ENCODE peak calls at places on chromosomes 13 and 19, in five cellular contexts. U is HepG2, T is H1, D is NT2/D1, L is GM12878. O is an unnamed sample.

GRCh38 chr19:15038304-15038703 is 11.0 kb upstream of the CASP14 start:
- DNase-seq in T (no peak), D (no peak), U (no peak), L (no peak), O (no peak)

GRCh38 chr19:32406161-32407003 is 812 bp downstream of the DPY19L3 start:
- DNase-seq in T (no peak), U (no peak), D (no peak), L (no peak), O (no peak)

GRCh38 chr13:49368688-49369087 is 75.2 kb downstream of the CAB39L start:
- DNase-seq in T (no peak), D (no peak), L (no peak), U (no peak), O (no peak)

GRCh38 chr19:16078759-16079707 is 2.7 kb downstream of the TPM4 start:
- DNase-seq in L (peak), U (peak), T (no peak), D (no peak), O (peak)

GRCh38 chr19:14383898-14384669 is 2.8 kb downstream of the ADGRE5 start:
- DNase-seq in L (no peak), T (no peak), U (no peak), D (no peak), O (no peak)

GRCh38 chr13:33723772-33724435 is 94.0 kb upstream of the RFC3 start:
- DNase-seq in L (peak), D (peak), U (peak), T (peak), O (peak)

GRCh38 chr13:103716689-103717088 is 650.5 kb upstream of the SLC10A2 start:
- DNase-seq in D (no peak), U (no peak), L (no peak), T (no peak), O (no peak)

GRCh38 chr19:56350416-56351045 is 35.9 kb upstream of the ZSCAN5A start:
- DNase-seq in T (peak), L (peak), D (no peak), U (peak), O (no peak)

GRCh38 chr19:30223866-30224688 is 148.1 kb upstream of the ZNF536 start:
- DNase-seq in T (no peak), L (no peak), D (no peak), U (no peak), O (no peak)

GRCh38 chr19:32345261-32346207 is at the start of gene ZNF507:
- DNase-seq in U (peak), L (no peak), D (peak), T (peak), O (peak)

GRCh38 chr19:42032428-42032827 is 37.6 kb downstream of the GRIK5 start:
- DNase-seq in U (no peak), L (no peak), T (peak), D (peak), O (peak)

GRCh38 chr19:58368561-58369360 is 6.2 kb upstream of the ZNF497 start:
- DNase-seq in T (no peak), U (no peak), D (no peak), L (no peak), O (no peak)

GRCh38 chr13:43981091-43981490 is 101.4 kb downstream of the LACC1 start:
- DNase-seq in U (peak), L (no peak), D (peak), T (peak), O (no peak)

GRCh38 chr13:103537616-103538015 is 471.4 kb upstream of the SLC10A2 start:
- DNase-seq in D (no peak), U (no peak), T (no peak), L (no peak), O (no peak)

GRCh38 chr13:94384217-94384905 is 95.1 kb downstream of the DCT start:
- DNase-seq in D (no peak), T (no peak), U (no peak), L (no peak), O (no peak)

GRCh38 chr19:12788682-12789097 is 2.6 kb upstream of the JUNB start:
- DNase-seq in D (no peak), U (peak), T (no peak), L (peak), O (no peak)

GRCh38 chr19:18049390-18049789 is 37.3 kb downstream of the IL12RB1 start:
- DNase-seq in D (no peak), T (no peak), L (no peak), U (no peak), O (no peak)

GRCh38 chr13:106568225-106569003 is 477 bp upstream of the ARGLU1 start:
- DNase-seq in T (no peak), L (no peak), D (no peak), U (peak), O (no peak)

GRCh38 chr19:46746281-46746965 is at the start of gene STRN4:
- DNase-seq in U (no peak), L (no peak), D (no peak), T (peak), O (peak)

GRCh38 chr19:35126624-35126959 is 8.3 kb downstream of the LGI4 start:
- DNase-seq in D (no peak), L (no peak), U (no peak), T (no peak), O (no peak)

GRCh38 chr19:19461306-19461670 is 54.1 kb downstream of the TSSK6 start:
- DNase-seq in T (no peak), U (no peak), D (no peak), L (no peak), O (no peak)

GRCh38 chr13:33785384-33785783 is 32.6 kb upstream of the RFC3 start:
- DNase-seq in T (no peak), L (no peak), U (no peak), D (no peak), O (no peak)

GRCh38 chr13:97191143-97191542 is 31.0 kb upstream of the MBNL2 start:
- DNase-seq in D (no peak), T (no peak), U (no peak), L (no peak), O (no peak)

GRCh38 chr19:419721-420515 is 11.0 kb upstream of the C2CD4C start:
- DNase-seq in L (no peak), T (peak), U (no peak), D (no peak), O (no peak)

GRCh38 chr13:80338781-80339577 is 1.9 kb downstream of the SPRY2 start:
- DNase-seq in U (peak), L (no peak), D (no peak), T (peak), O (peak)

GRCh38 chr13:77507931-77508776 is 27.4 kb upstream of the SCEL start:
- DNase-seq in U (no peak), L (no peak), D (no peak), T (no peak), O (no peak)

GRCh38 chr13:34750078-34750703 is 191.9 kb upstream of the NBEA start:
- DNase-seq in L (no peak), D (no peak), T (peak), U (no peak), O (no peak)

GRCh38 chr19:22619371-22619770 is 14.8 kb upstream of the ZNF492 start:
- DNase-seq in T (no peak), L (no peak), U (no peak), D (no peak), O (no peak)

GRCh38 chr13:25463496-25463895 is 91.7 kb downstream of the ATP8A2 start:
- DNase-seq in L (no peak), T (no peak), D (no peak), U (no peak), O (no peak)

GRCh38 chr13:40101708-40102359 is 446.4 kb downstream of the COG6 start:
- DNase-seq in D (no peak), T (no peak), U (no peak), L (peak), O (no peak)

GRCh38 chr19:41688098-41688497 is at the start of gene CEACAM7:
- DNase-seq in U (no peak), T (no peak), D (no peak), L (no peak), O (no peak)

GRCh38 chr13:31797154-31797775 is 57.9 kb downstream of the RXFP2 start:
- DNase-seq in T (no peak), U (peak), L (no peak), D (no peak), O (peak)

GRCh38 chr13:45737571-45738002 is 35.5 kb downstream of the CBY2 start:
- DNase-seq in T (peak), U (no peak), D (peak), L (no peak), O (peak)

GRCh38 chr13:38687246-38688229 is 661 bp downstream of the FREM2 start:
- DNase-seq in D (peak), L (no peak), U (no peak), T (peak), O (peak)

GRCh38 chr13:95301947-95302386 is 716 bp upstream of the ABCC4 start:
- DNase-seq in U (no peak), D (no peak), L (no peak), T (no peak), O (peak)

GRCh38 chr13:33721719-33722118 is 96.2 kb upstream of the RFC3 start:
- DNase-seq in T (no peak), D (no peak), L (no peak), U (no peak), O (no peak)

GRCh38 chr13:21957833-21958232 is 287.0 kb downstream of the FGF9 start:
- DNase-seq in T (no peak), L (no peak), D (no peak), U (no peak), O (no peak)

GRCh38 chr19:49591731-49592485 is 926 bp downstream of the PRR12 start:
- DNase-seq in T (peak), D (no peak), L (no peak), U (no peak), O (peak)

DNA sequence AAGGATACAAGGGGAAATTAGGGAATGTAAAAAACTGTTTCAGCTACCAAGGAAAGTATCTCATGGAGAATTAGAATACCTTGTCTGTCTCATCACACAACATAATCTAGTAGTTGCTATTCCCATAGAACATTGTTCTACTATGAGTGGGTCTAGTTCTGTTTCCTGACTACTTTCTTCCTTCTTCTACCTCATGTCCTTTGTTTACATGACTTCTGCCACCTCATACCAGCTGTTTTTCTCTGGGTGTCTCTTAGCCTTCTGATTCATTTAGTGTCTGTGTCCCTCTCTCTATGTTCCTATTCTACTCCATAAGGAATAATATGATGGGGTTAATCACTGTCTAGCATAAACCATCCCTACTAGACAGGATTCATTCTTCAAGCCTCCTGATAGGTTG is 887.3 kb downstream of the DIAPH3 start:
- DNase-seq in D (no peak), U (no peak), L (no peak), T (no peak), O (no peak)
- TF ChIP-seq SUZ12 in D (no peak), U (no peak), L (no peak), T (no peak), O (no peak)

GRCh38 chr19:36258028-36258875 is 43.3 kb downstream of the ZNF146 start:
- DNase-seq in L (no peak), T (no peak), U (no peak), D (no peak), O (no peak)
- TF ChIP-seq SUZ12 in L (no peak), T (no peak), U (no peak), D (no peak), O (no peak)

GRCh38 chr13:24271611-24272451 is 37.5 kb upstream of the C1QTNF9 start:
- DNase-seq in D (no peak), L (peak), U (peak), T (no peak), O (peak)
- TF ChIP-seq SUZ12 in D (no peak), L (no peak), U (no peak), T (no peak), O (no peak)

GRCh38 chr13:84192125-84192524 is 309.9 kb upstream of the SLITRK1 start:
- DNase-seq in U (no peak), L (no peak), T (no peak), D (no peak), O (no peak)
- TF ChIP-seq SUZ12 in U (no peak), L (no peak), T (no peak), D (no peak), O (no peak)

GRCh38 chr19:44689290-44690130 is 9.4 kb upstream of the CEACAM16 start:
- DNase-seq in D (peak), L (no peak), U (peak), T (peak), O (peak)
- TF ChIP-seq SUZ12 in D (no peak), L (no peak), U (no peak), T (no peak), O (no peak)

GRCh38 chr13:75405976-75406703 is 75.8 kb downstream of the TBC1D4 start:
- DNase-seq in D (no peak), U (no peak), L (no peak), T (no peak), O (peak)
- TF ChIP-seq SUZ12 in D (no peak), U (no peak), L (no peak), T (no peak), O (no peak)

DNA sequence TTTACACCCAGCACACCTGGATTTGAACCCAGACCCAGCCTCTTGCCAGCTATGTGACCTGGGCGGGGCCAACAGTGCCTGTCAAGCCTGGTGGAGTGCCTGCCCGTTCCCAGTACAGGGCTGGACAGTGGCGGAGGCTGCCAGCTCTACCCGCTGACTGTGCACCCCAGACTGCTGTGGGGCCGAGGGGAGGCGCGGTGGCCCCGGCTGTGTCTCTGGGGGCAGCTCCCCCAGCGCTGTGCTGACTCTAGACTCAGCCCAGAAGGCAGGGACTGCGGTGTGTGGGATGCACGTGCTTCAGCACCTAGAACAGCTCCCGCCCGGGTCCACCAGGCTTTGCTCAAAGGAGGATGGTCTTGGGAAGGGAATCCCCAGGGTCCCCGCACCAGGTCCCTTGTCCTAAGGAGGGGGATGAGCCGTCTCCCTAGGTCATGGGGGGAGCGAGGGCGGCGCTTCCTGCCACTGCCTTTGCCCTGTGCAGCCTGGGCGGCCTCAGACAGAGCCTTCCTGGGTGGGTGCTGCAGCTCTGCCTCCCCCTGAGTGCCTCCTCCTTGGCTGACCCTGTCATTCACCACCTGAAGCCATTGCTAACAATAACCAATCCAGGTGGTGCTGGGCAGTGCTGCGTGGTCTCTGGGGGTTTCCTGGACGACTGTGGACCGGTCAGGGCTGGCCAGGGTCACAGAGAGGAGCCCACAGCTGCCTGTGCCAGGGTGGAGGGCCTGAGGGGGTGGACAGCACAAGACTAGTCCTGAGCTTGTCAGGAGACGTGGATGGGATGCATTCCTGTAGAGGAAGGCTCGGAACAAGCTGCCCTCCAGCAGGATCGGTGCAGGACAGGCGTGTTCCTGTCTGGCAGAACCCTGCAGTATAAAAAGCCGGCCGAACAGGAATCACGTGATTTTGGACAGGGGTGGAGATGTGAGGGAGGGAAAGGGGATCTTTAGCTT is 18.6 kb downstream of the TMEM255B start:
- DNase-seq in D (peak), L (no peak), T (peak), U (no peak), O (peak)
- TF ChIP-seq SUZ12 in D (no peak), L (no peak), T (no peak), U (no peak), O (no peak)

DNA sequence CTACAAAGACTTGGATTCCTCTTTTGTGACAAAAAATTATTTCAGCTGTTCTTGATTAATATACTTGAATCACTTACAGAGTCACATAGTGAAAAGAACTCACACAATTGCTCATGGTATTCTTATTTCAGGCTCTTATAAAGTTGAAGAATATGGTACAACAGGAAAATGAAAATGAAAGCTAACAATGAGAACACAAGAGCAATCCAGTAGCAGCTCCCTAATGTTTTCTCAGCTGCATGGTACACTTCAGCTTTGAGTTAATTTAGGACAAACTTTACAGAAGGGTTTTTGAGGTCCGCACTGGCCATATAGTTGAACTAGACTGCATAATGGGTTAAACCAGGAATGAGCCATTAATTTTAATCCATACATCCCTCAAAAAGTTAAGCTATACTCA is 1261.8 kb downstream of the SLITRK5 start:
- DNase-seq in D (no peak), U (no peak), L (no peak), T (no peak), O (no peak)
- TF ChIP-seq SUZ12 in D (no peak), U (no peak), L (no peak), T (no peak), O (no peak)

GRCh38 chr19:11479090-11479469 is 1.8 kb downstream of the ELAVL3 start:
- DNase-seq in T (no peak), D (no peak), L (no peak), U (no peak), O (no peak)

GRCh38 chr19:11480927-11481776 is at the start of gene ELAVL3:
- DNase-seq in D (peak), U (no peak), T (peak), L (no peak), O (no peak)

GRCh38 chr19:11478167-11479089 is 2.4 kb downstream of the ELAVL3 start:
- DNase-seq in T (no peak), U (no peak), L (no peak), D (no peak), O (no peak)

GRCh38 chr19:11480081-11480926 is 542 bp downstream of the ELAVL3 start:
- DNase-seq in T (no peak), L (no peak), D (no peak), U (no peak), O (no peak)

GRCh38 chr19:11479470-11480080 is 1.3 kb downstream of the ELAVL3 start:
- DNase-seq in L (no peak), U (peak), D (peak), T (peak), O (peak)
- TF ChIP-seq SUZ12 in L (no peak), U (no peak), D (no peak), T (no peak), O (no peak)

GRCh38 chr19:3961007-3961406 is 9.9 kb downstream of the DAPK3 start:
- DNase-seq in D (no peak), L (no peak), T (no peak), U (no peak), O (no peak)
- TF ChIP-seq SUZ12 in D (no peak), L (no peak), T (no peak), U (no peak), O (no peak)

O was measured in HEK293T.